ENCODE peak calls at places on chromosome 16, in six cellular contexts. W, H, Y, Q, B and C are unnamed samples. For H3K9me3, the result is how much of the 10 kb centered on the place peaks cover.

GRCh38 chr16:81545470-81546175 is 101.0 kb downstream of the CMIP start:
- DNase-seq in W (no peak), H (no peak), Y (no peak), Q (no peak), B (peak), C (no peak)

GRCh38 chr16:75244844-75245758 is 6.3 kb downstream of the BCAR1 start:
- DNase-seq in W (peak), H (peak), Y (no peak), Q (peak), B (no peak), C (no peak)

GRCh38 chr16:24734382-24734781 is 4.9 kb downstream of the TNRC6A start:
- DNase-seq in W (peak), H (no peak), Y (no peak), Q (no peak), B (no peak), C (no peak)

GRCh38 chr16:53780051-53780450 is 76.1 kb downstream of the FTO start:
- DNase-seq in W (no peak), H (no peak), Y (no peak), Q (peak), B (no peak), C (no peak)

GRCh38 chr16:8892101-8892575 is 10.0 kb downstream of the LITAFD start:
- DNase-seq in W (no peak), H (no peak), Y (no peak), Q (no peak), B (no peak), C (no peak)

GRCh38 chr16:5065368-5065767 is 388 bp downstream of the C16orf89 start:
- DNase-seq in W (no peak), H (no peak), Y (no peak), Q (no peak), B (no peak), C (no peak)

GRCh38 chr16:83356986-83357385 is 450.8 kb upstream of the HSBP1 start:
- DNase-seq in W (no peak), H (no peak), Y (no peak), Q (no peak), B (no peak), C (no peak)

GRCh38 chr16:11253009-11253994 is 2.7 kb downstream of the SOCS1 start:
- DNase-seq in W (peak), H (no peak), Y (no peak), Q (no peak), B (peak), C (peak)

DNA sequence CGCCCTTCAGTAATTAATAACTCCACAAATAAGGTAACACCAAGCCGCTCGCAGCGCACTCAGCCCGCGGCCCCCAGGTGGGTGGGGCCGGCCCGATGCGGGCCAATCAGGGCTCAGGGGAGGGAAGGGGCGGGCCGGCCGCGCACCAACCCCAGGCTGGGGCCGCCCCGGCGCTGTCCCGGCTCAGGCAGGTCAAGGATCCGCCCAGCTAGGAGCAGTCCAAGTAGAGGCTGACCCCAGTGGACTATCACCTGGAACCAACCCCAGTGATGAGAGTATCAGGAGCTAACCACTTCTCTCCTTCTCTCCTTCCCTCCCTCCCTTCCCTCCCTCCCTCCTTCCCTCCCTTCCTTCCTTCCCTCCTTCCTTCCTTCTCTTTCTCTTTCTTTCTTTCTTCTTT is 110.8 kb downstream of the C16orf78 start:
- DNase-seq in W (no peak), H (peak), Y (no peak), Q (peak), B (no peak), C (no peak)
- H3K9me3 ChIP-seq in W (under half), H (under half), Y (under half), Q (under half), B (under half), C (under half)

DNA sequence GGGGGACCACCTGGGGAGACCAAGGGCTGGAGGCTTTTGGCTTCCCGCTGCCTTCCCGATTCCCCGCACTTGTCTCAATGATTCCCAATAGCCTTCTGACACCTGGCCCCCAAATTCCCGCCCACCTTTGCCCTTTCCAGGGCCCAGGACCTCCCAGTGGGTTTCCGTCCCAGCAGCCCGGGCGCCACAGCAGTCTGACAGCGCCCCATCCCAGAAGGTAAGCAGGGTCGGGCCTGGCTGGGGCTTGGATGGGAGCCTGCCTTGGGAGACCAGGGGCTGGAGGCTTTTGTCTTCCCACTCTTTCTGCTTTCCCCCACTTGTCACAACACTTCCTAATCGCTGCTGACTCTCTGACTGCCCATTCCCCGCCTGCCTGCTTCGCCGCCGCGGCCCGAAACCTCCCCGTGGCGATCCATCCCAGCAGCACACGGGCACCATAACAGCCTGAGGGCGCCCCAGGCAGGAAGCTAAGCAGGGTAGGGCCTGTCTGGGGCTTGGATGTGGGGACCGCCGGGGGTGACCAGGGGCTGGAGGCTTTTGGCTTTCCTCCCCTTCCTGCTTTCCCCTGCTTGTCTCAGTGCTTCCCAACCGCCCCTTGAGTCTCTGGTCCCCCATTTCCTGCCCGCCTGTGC is 2289.3 kb downstream of the TP53TG3F start:
- DNase-seq in W (no peak), H (no peak), Y (no peak), Q (no peak), B (no peak), C (no peak)
- H3K9me3 ChIP-seq in W (under half), H (under half), Y (under half), Q (half or more), B (under half), C (under half)

DNA sequence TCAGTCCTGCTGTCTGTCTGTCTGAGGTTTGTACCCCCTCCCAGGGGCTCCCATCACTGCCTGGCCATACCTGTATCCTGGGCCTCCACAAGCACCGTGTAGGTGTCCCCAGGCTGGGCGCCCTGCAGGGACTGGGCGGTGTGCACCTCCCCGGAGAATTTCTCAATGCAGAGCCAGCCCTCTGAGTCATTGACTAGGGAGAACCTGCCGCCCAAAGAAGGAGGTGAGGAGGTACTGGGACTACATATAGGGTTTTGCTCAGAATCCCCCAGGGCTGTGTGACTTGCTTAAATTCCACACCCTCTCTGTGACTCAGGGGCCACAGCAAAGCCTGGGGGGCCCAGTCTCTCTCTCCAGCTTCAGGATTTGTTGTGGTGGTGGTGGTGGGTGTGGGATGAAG is 7.6 kb downstream of the CDH16 start:
- DNase-seq in W (no peak), H (no peak), Y (no peak), Q (no peak), B (no peak), C (no peak)
- H3K9me3 ChIP-seq in W (under half), H (under half), Y (under half), Q (under half), B (under half), C (under half)

GRCh38 chr16:88289549-88290344 is 93.0 kb upstream of the ZNF469 start:
- DNase-seq in W (no peak), H (no peak), Y (no peak), Q (no peak), B (no peak), C (no peak)
- H3K9me3 ChIP-seq in W (under half), H (under half), Y (under half), Q (under half), B (under half), C (under half)

DNA sequence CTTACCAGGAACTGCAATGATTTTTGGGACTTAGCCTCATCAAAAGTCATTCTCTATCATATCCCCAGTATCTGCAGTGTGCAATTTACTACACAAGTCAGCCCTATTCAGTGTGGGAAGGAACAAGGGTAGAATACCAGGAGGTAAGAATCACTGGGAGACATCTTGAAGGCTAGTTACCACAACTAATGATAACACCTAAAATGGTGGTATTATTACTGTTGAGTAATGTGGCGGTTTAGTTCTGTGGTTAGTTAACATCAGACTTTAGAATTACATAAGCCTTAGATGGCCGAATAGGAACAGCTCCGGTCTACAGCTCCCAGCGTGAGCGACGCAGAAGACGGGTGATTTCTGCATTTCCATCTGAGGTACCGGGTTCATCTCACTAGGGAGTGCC is 567.9 kb upstream of the CDH11 start:
- DNase-seq in W (peak), H (no peak), Y (no peak), Q (no peak), B (no peak), C (no peak)
- H3K9me3 ChIP-seq in W (under half), H (under half), Y (under half), Q (under half), B (under half), C (under half)

DNA sequence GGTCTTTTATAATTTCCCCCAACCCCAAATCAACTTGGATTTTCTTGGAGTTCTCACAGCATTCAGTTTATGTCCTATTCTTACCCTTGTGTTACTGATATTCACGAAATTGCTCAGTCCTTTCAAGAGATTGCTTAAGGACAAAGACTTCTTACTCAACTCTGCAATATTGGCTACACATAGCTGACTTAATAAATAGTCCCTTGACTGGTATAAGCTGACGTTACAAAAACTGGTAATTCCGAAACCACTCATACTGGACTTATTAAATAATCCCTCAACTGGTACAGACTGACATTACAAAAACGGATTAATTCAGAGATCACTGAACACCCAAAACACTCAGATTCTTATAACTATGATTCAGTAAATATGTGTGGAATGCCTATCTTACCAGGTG is 860 bp downstream of the TIGD7 start:
- DNase-seq in W (no peak), H (no peak), Y (no peak), Q (no peak), B (no peak), C (no peak)
- H3K9me3 ChIP-seq in W (under half), H (under half), Y (under half), Q (half or more), B (under half), C (under half)

GRCh38 chr16:15976929-15977637 is 27.7 kb downstream of the ABCC1 start:
- DNase-seq in W (peak), H (peak), Y (no peak), Q (no peak), B (no peak), C (no peak)
- H3K9me3 ChIP-seq in W (under half), H (under half), Y (under half), Q (under half), B (under half), C (under half)

GRCh38 chr16:35485915-35486314 is 2026.5 kb downstream of the TP53TG3F start:
- DNase-seq in W (no peak), H (no peak), Y (no peak), Q (no peak), B (no peak), C (no peak)

GRCh38 chr16:35480361-35480760 is 2020.9 kb downstream of the TP53TG3F start:
- DNase-seq in W (no peak), H (no peak), Y (no peak), Q (no peak), B (no peak), C (no peak)

GRCh38 chr16:35480988-35481387 is 2021.6 kb downstream of the TP53TG3F start:
- DNase-seq in W (no peak), H (no peak), Y (no peak), Q (no peak), B (no peak), C (no peak)
- H3K9me3 ChIP-seq in W (under half), H (under half), Y (under half), Q (under half), B (under half), C (under half)